ENCODE peak calls at places on chromosome 10, in four cellular contexts. S is GM12878, P is K562, V is HepG2. B is an unnamed sample.

GRCh38 chr10:132011027-132011426 is 29.3 kb upstream of the BNIP3 start:
- DNase-seq in S (no peak), P (no peak), V (no peak), B (no peak)

GRCh38 chr10:30702860-30703259 is 73.3 kb upstream of the LYZL2 start:
- DNase-seq in S (no peak), P (no peak), V (no peak), B (no peak)

GRCh38 chr10:97234403-97234802 is 48.6 kb upstream of the SLIT1 start:
- DNase-seq in S (no peak), P (peak; percentile 42), V (peak; percentile 23), B (peak; percentile 49)

GRCh38 chr10:124568339-124568738 is 106.7 kb downstream of the LHPP start:
- DNase-seq in S (no peak), P (no peak), V (no peak), B (no peak)

GRCh38 chr10:104322416-104322782 is 15.9 kb downstream of the ITPRIP start:
- DNase-seq in S (no peak), P (no peak), V (no peak), B (peak; percentile 50)

GRCh38 chr10:29470355-29470705 is 164.4 kb downstream of the SVIL start:
- DNase-seq in S (no peak), P (peak; percentile 59), V (no peak), B (peak; percentile 52)

GRCh38 chr10:103870503-103870902 is 15.1 kb upstream of the SH3PXD2A start:
- DNase-seq in S (no peak), P (no peak), V (no peak), B (no peak)

GRCh38 chr10:106355450-106355849 is 809.1 kb downstream of the SORCS1 start:
- DNase-seq in S (no peak), P (no peak), V (no peak), B (peak; percentile 8)

GRCh38 chr10:125997586-125997985 is 101.2 kb downstream of the FANK1 start:
- DNase-seq in S (no peak), P (no peak), V (no peak), B (no peak)

GRCh38 chr10:119714484-119714816 is 11.4 kb upstream of the INPP5F start:
- DNase-seq in S (no peak), P (no peak), V (no peak), B (no peak)

GRCh38 chr10:119713744-119714483 is 11.9 kb upstream of the INPP5F start:
- DNase-seq in S (no peak), P (no peak), V (no peak), B (peak; percentile 27)

GRCh38 chr10:119715628-119716505 is 10.0 kb upstream of the INPP5F start:
- DNase-seq in S (no peak), P (no peak), V (peak; percentile 38), B (peak; percentile 26)
- TF ChIP-seq ZBTB33 in S (no peak), P (no peak), V (no peak), B (no peak)

GRCh38 chr10:69407621-69408301 is 9.0 kb downstream of the TACR2 start:
- DNase-seq in S (no peak), P (peak; percentile 58), V (no peak), B (peak; percentile 74)
- TF ChIP-seq CTCF in S (peak; percentile 33), P (peak; percentile 52), V (peak; percentile 70), B (peak; percentile 51)

GRCh38 chr10:12344375-12345110 is 4.8 kb upstream of the CAMK1D start:
- DNase-seq in S (no peak), P (no peak), V (no peak), B (no peak)
- TF ChIP-seq MXI1 in S (no peak), P (no peak), V (no peak), B (no peak)

DNA sequence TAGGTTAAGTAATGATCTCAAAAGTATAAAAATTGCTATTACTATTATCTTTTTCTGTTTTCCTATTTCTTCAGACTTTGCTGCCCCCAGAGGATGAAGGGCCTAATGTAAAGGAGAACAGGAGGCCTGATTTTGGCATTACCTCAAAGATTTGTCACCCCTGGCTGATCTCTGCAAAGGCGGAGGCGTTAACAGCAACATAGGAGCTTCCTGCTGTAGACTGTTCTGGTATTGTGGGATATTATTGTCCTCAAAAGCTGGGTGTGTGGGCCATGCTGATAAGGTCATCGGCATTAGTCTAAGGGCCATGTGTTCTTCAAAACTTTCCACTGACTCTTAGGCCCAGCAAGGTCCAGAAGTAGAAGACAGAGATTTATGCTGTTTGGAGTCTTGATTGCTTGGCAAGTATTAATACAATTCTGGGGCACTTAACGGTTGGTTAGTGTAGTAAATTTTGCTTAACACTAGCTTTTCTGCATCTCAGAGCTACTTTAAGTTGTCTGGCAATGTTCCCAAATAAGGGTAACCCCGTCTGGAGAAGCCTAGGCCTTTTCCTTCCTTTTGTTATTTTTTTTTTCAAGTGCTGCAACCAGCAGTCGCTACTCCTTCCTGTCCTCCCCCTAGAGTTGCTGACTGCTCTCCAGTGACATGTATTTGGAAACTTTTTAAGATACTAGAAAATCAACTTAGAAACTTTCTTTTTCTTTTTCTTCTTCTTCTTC is 14.0 kb upstream of the ENTPD1 start:
- DNase-seq in S (peak; percentile 60), P (peak; percentile 37), V (no peak), B (no peak)
- TF ChIP-seq ZBTB33 in S (no peak), P (no peak), V (no peak), B (no peak)

GRCh38 chr10:72320676-72321247 is 34.0 kb downstream of the DNAJB12 start:
- DNase-seq in S (peak; percentile 95), P (peak; percentile 97), V (peak; percentile 93), B (peak; percentile 86)

GRCh38 chr10:72316748-72317435 is 37.8 kb downstream of the DNAJB12 start:
- DNase-seq in S (no peak), P (peak; percentile 77), V (peak; percentile 73), B (peak; percentile 79)

GRCh38 chr10:72319416-72320254 is 35.1 kb downstream of the DNAJB12 start:
- DNase-seq in S (no peak), P (peak; percentile 58), V (peak; percentile 86), B (peak; percentile 91)

GRCh38 chr10:72316386-72316700 is 38.4 kb downstream of the DNAJB12 start:
- DNase-seq in S (no peak), P (no peak), V (no peak), B (no peak)

DNA sequence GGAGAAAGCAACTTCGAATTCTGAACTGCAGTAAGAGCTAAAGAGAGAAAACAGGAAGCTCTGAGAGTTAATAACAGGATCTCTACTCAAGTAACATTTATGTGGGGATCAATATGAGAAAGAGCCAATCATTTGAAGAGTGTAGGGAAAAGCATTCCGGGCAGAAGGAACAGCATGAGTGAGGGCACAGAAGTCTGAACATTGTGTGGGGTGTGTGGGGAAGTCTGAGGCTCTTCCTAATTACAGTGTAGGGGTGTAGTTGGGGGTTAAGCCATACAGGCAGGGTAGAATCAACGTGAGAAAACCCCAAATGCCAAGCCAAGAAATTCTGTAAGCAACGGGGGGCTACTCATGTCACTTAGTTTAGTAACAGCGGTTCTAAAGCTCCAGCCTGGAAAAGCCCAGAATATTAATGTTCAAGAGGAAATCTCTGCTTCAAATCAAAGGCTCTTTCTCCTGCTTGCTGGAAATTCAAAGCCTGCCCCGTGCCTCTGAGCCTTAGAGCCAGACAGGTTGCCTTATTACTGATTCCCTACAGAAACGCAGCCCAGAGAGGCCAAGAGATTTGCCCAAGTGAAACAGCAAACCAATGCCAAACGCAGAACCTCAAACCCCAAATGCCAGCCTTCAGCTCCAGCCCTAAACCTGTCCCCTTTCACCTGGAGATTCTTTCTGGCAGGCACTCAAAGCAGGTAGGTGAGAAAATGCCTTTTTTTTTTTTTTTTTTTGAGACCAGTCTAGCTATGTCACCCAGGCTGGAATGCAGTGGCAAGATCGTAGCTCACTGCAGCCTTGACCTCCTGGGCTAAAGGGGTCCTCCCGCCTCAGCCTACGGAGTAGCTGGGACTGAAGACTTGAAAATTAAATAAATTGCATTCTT is 36.1 kb downstream of the DNAJB12 start:
- DNase-seq in S (no peak), P (no peak), V (no peak), B (no peak)
- TF ChIP-seq CTCF in S (no peak), P (no peak), V (no peak), B (no peak)

GRCh38 chr10:96168546-96168945 is 38.4 kb downstream of the ZNF518A start:
- DNase-seq in S (no peak), P (peak; percentile 8), V (no peak), B (no peak)
- TF ChIP-seq MXI1 in S (no peak), P (no peak), V (no peak), B (no peak)

GRCh38 chr10:17548162-17548561 is 69.0 kb downstream of the HACD1 start:
- DNase-seq in S (no peak), P (no peak), V (no peak), B (no peak)
- TF ChIP-seq ZBTB33 in S (no peak), P (no peak), V (no peak), B (no peak)

B was measured in SK-N-SH.